ENCODE peak calls at places on chromosome 2, in five cellular contexts. S is cardiac fibroblast; W is sigmoid colon; J is nephron progenitor cell; E is CD4-positive, alpha-beta T cell. I is an unnamed sample.

GRCh38 chr2:181900007-181900651 is 8.6 kb downstream of the ITPRID2 start:
- DNase-seq in S (no peak), W (no peak), J (no peak), E (no peak), I (no peak)

GRCh38 chr2:70664525-70664924 is 103.5 kb downstream of the ADD2 start:
- DNase-seq in S (no peak), W (peak; percentile 40), J (no peak), E (no peak), I (peak; percentile 45)

GRCh38 chr2:189379731-189380261 is 61.5 kb upstream of the WDR75 start:
- DNase-seq in S (peak; percentile 46), W (no peak), J (no peak), E (no peak), I (no peak)

GRCh38 chr2:138829326-138829725 is 49.1 kb upstream of the NXPH2 start:
- DNase-seq in S (peak; percentile 26), W (no peak), J (peak; percentile 73), E (no peak), I (peak; percentile 63)

GRCh38 chr2:172734711-172735645 is 667 bp upstream of the RAPGEF4 start:
- DNase-seq in S (no peak), W (no peak), J (no peak), E (no peak), I (peak; percentile 55)

GRCh38 chr2:50607746-50608145 is 424.2 kb downstream of the NRXN1 start:
- DNase-seq in S (no peak), W (no peak), J (no peak), E (no peak), I (no peak)

GRCh38 chr2:138112536-138112935 is 148.3 kb downstream of the HNMT start:
- DNase-seq in S (peak; percentile 47), W (no peak), J (no peak), E (no peak), I (no peak)

GRCh38 chr2:46667945-46668344 is 188.6 kb downstream of the TMEM247 start:
- DNase-seq in S (no peak), W (no peak), J (no peak), E (no peak), I (no peak)

GRCh38 chr2:55887906-55888625 is 35.5 kb downstream of the EFEMP1 start:
- DNase-seq in S (peak; percentile 96), W (no peak), J (no peak), E (no peak), I (no peak)

GRCh38 chr2:231452799-231453508 is 11.3 kb downstream of the NCL start:
- DNase-seq in S (peak; percentile 17), W (no peak), J (no peak), E (no peak), I (peak; percentile 24)

GRCh38 chr2:188456114-188456909 is 164.6 kb downstream of the GULP1 start:
- DNase-seq in S (no peak), W (no peak), J (no peak), E (no peak), I (no peak)

GRCh38 chr2:207143474-207144190 is 22.1 kb downstream of the KLF7 start:
- DNase-seq in S (peak; percentile 86), W (peak; percentile 90), J (peak; percentile 53), E (peak; percentile 66), I (peak; percentile 66)

GRCh38 chr2:120441351-120441700 is 95.4 kb downstream of the INHBB start:
- DNase-seq in S (no peak), W (no peak), J (no peak), E (no peak), I (no peak)

GRCh38 chr2:133483201-133483600 is 85.1 kb downstream of the NCKAP5 start:
- DNase-seq in S (no peak), W (no peak), J (no peak), E (no peak), I (no peak)

GRCh38 chr2:197309369-197310231 is 980 bp downstream of the ANKRD44 start:
- DNase-seq in S (peak; percentile 20), W (peak; percentile 73), J (no peak), E (peak; percentile 38), I (peak; percentile 80)

GRCh38 chr2:174697267-174697666 is 67.0 kb downstream of the CHRNA1 start:
- DNase-seq in S (peak; percentile 65), W (no peak), J (peak; percentile 64), E (peak; percentile 42), I (peak; percentile 80)

GRCh38 chr2:1147873-1148612 is 197.4 kb downstream of the SNTG2 start:
- DNase-seq in S (no peak), W (no peak), J (no peak), E (no peak), I (no peak)

GRCh38 chr2:30362468-30363081 is 84.5 kb upstream of the LCLAT1 start:
- DNase-seq in S (peak; percentile 66), W (no peak), J (no peak), E (no peak), I (no peak)

GRCh38 chr2:126715576-126716406 is 59.8 kb downstream of the GYPC start:
- DNase-seq in S (no peak), W (no peak), J (no peak), E (no peak), I (no peak)

GRCh38 chr2:201118957-201119848 is 3.2 kb downstream of the CFLAR start:
- DNase-seq in S (peak; percentile 65), W (no peak), J (no peak), E (no peak), I (peak; percentile 63)

GRCh38 chr2:231162036-231162345 is 36.4 kb upstream of the ARMC9 start:
- DNase-seq in S (peak; percentile 98), W (no peak), J (no peak), E (no peak), I (no peak)

GRCh38 chr2:33216508-33217182 is 259.8 kb upstream of the RASGRP3 start:
- DNase-seq in S (peak; percentile 62), W (peak; percentile 69), J (no peak), E (no peak), I (no peak)

GRCh38 chr2:84702941-84703340 is 177.9 kb downstream of the TRABD2A start:
- DNase-seq in S (no peak), W (no peak), J (no peak), E (no peak), I (no peak)

GRCh38 chr2:240468300-240469238 is 33.1 kb downstream of the GPC1 start:
- DNase-seq in S (no peak), W (peak; percentile 57), J (no peak), E (peak; percentile 4), I (no peak)

GRCh38 chr2:216730871-216731270 is 35.5 kb upstream of the IGFBP5 start:
- DNase-seq in S (no peak), W (no peak), J (no peak), E (no peak), I (no peak)

GRCh38 chr2:216724190-216724589 is 28.8 kb upstream of the IGFBP5 start:
- DNase-seq in S (no peak), W (no peak), J (no peak), E (no peak), I (no peak)

GRCh38 chr2:216732334-216732733 is 37.0 kb upstream of the IGFBP5 start:
- DNase-seq in S (no peak), W (no peak), J (no peak), E (no peak), I (no peak)

GRCh38 chr2:216731465-216731864 is 36.1 kb upstream of the IGFBP5 start:
- DNase-seq in S (no peak), W (no peak), J (no peak), E (no peak), I (no peak)

DNA sequence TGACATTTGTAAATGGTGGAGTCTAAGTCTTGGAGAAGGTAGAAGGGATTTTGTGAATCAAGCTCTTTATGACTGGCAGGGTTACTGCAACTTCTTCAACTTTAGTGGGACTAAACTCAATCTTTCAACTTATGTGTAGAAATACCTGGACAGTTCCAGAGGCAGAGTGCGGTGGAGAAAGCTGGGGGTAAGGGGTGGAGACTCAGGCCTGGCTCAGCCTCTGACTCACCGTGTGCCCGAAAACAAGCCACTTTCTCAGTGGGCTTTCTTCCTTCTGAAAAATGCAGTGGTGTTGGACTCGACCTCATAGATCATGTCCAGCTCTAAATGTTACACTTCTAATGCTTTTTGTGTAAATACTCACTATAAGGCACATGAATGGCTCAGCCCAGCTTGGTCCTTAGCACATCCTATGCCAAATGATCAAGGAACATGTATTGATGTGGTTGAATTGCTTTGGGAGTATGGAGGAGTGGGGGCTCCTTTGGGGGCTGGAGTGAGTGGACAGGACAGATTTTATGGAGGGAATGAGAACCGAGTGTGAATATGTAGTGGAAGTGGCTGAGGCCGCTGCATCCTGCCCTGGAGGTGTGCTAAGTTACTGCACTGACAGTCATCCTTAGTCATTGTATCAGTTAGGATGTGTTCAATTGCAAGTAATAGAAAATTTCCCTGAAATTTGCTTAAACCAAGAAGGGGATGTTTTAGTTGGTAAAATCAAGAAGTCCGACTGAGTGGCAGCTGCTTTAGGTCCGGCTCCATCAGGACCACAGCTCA is 32.2 kb upstream of the IGFBP5 start:
- DNase-seq in S (no peak), W (no peak), J (no peak), E (no peak), I (no peak)
- TF ChIP-seq CTCF in S (no peak), W (no peak), J (no peak), E (no peak), I (no peak)

GRCh38 chr2:74529357-74530238 is at the start of the genes AUP1 and HTRA2:
- DNase-seq in S (peak; percentile 99), W (peak; percentile 99), J (peak; percentile 94), E (peak; percentile 70), I (peak; percentile 98)
- TF ChIP-seq CTCF in S (no peak), W (no peak), J (no peak), E (no peak), I (no peak)

GRCh38 chr2:238304116-238304515 is 15.7 kb upstream of the PER2 start:
- DNase-seq in S (no peak), W (peak; percentile 25), J (no peak), E (no peak), I (no peak)

GRCh38 chr2:238306680-238306998 is 13.7 kb upstream of the TRAF3IP1 start:
- DNase-seq in S (no peak), W (peak; percentile 42), J (no peak), E (no peak), I (no peak)

GRCh38 chr2:238302751-238303150 is 14.3 kb upstream of the PER2 start:
- DNase-seq in S (no peak), W (peak; percentile 46), J (no peak), E (no peak), I (no peak)

GRCh38 chr2:238305965-238306679 is 14.2 kb upstream of the TRAF3IP1 start:
- DNase-seq in S (no peak), W (no peak), J (no peak), E (no peak), I (no peak)

DNA sequence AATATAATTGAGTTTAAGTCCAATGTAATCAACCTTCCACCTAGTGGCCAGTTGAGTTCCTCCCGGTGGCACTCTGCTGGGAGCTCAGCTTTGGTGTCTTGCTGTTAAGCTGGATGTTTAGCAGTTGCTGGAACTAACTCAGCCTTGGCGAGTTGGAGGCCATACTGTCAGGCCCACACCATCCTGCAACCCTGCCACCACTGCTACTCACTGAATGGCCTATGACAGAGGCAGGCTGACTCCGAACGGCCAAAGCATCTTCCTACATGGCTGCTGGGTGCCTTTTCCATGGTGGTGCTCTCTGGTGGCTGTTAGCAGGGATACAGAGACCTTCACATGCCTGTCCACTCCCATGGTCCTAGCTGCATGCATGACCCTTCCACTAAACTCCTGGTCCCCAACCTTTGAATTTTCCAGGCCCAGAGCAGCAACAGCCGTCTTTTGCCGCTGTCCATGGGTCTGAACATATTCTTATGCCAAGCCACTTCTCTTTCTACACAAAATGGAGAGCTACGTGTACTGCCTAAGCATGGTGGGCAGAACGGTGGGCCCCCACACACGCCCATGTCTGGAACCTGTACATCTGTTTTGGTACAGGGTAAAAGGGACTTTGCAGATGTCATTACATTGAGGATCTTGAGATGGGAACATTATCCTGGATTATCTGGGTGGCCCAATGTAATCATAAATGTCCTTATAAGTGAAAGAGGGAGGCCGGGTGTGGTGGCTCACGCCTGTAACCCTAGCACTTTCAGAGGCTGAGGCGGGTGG is 15.0 kb upstream of the TRAF3IP1 start:
- DNase-seq in S (no peak), W (peak; percentile 37), J (no peak), E (no peak), I (no peak)
- TF ChIP-seq CTCF in S (peak; percentile 29), W (no peak), J (peak; percentile 2), E (no peak), I (no peak)

GRCh38 chr2:177272765-177273164 is 8.2 kb upstream of the NFE2L2 start:
- DNase-seq in S (no peak), W (no peak), J (no peak), E (no peak), I (no peak)
- TF ChIP-seq CTCF in S (no peak), W (no peak), J (no peak), E (no peak), I (no peak)